ENCODE peak calls at places on chromosomes 16 and 17, in six cellular contexts. One of them, this sample, is unnamed.

GRCh38 chr16:81570189-81570846 is 125.7 kb downstream of the CMIP start:
- DNase-seq in right lobe of liver: no peak
- DNase-seq in HT1080: no peak
- DNase-seq in GDM1: no peak
- DNase-seq in left ventricle myocardium inferior: no peak
- DNase-seq in WTC11: no peak
- DNase-seq in this sample: no peak

GRCh38 chr16:1822801-1823200 is 3.8 kb downstream of the HAGH start:
- DNase-seq in right lobe of liver: no peak
- DNase-seq in HT1080: no peak
- DNase-seq in GDM1: no peak
- DNase-seq in left ventricle myocardium inferior: no peak
- DNase-seq in WTC11: no peak
- DNase-seq in this sample: no peak

GRCh38 chr17:2204393-2204792 is 99.2 kb downstream of the SMG6 start:
- DNase-seq in right lobe of liver: no peak
- DNase-seq in HT1080: no peak
- DNase-seq in GDM1: no peak
- DNase-seq in left ventricle myocardium inferior: no peak
- DNase-seq in WTC11: no peak
- DNase-seq in this sample: no peak

GRCh38 chr16:19688396-19689024 is 29.5 kb downstream of the KNOP1 start:
- DNase-seq in right lobe of liver: peak
- DNase-seq in HT1080: no peak
- DNase-seq in GDM1: no peak
- DNase-seq in left ventricle myocardium inferior: no peak
- DNase-seq in WTC11: no peak
- DNase-seq in this sample: no peak

GRCh38 chr16:17369441-17369951 is 101.3 kb downstream of the XYLT1 start:
- DNase-seq in right lobe of liver: peak
- DNase-seq in HT1080: no peak
- DNase-seq in GDM1: peak
- DNase-seq in left ventricle myocardium inferior: peak
- DNase-seq in WTC11: no peak
- DNase-seq in this sample: no peak

GRCh38 chr16:72291121-72291520 is 119.2 kb upstream of the PMFBP1 start:
- DNase-seq in right lobe of liver: no peak
- DNase-seq in HT1080: no peak
- DNase-seq in GDM1: no peak
- DNase-seq in left ventricle myocardium inferior: no peak
- DNase-seq in WTC11: no peak
- DNase-seq in this sample: no peak

GRCh38 chr17:44827863-44828262 is 2.2 kb downstream of the GJC1 start:
- DNase-seq in right lobe of liver: no peak
- DNase-seq in HT1080: peak
- DNase-seq in GDM1: no peak
- DNase-seq in left ventricle myocardium inferior: no peak
- DNase-seq in WTC11: no peak
- DNase-seq in this sample: no peak

GRCh38 chr17:65163990-65164495 is 26.9 kb downstream of the RGS9 start:
- DNase-seq in right lobe of liver: no peak
- DNase-seq in HT1080: peak
- DNase-seq in GDM1: no peak
- DNase-seq in left ventricle myocardium inferior: no peak
- DNase-seq in WTC11: no peak
- DNase-seq in this sample: no peak

GRCh38 chr17:20206068-20206467 is 196.9 kb downstream of the SPECC1 start:
- DNase-seq in right lobe of liver: no peak
- DNase-seq in HT1080: no peak
- DNase-seq in GDM1: no peak
- DNase-seq in left ventricle myocardium inferior: no peak
- DNase-seq in WTC11: no peak
- DNase-seq in this sample: peak

GRCh38 chr16:1469693-1470201 is 5.1 kb downstream of the CLCN7 start:
- DNase-seq in right lobe of liver: no peak
- DNase-seq in HT1080: no peak
- DNase-seq in GDM1: no peak
- DNase-seq in left ventricle myocardium inferior: no peak
- DNase-seq in WTC11: no peak
- DNase-seq in this sample: no peak

GRCh38 chr17:40615295-40615988 is 32.2 kb downstream of the SMARCE1 start:
- DNase-seq in right lobe of liver: peak
- DNase-seq in HT1080: peak
- DNase-seq in GDM1: no peak
- DNase-seq in left ventricle myocardium inferior: no peak
- DNase-seq in WTC11: peak
- DNase-seq in this sample: peak

GRCh38 chr17:49939318-49939717 is 29.7 kb upstream of the DLX4 start:
- DNase-seq in right lobe of liver: no peak
- DNase-seq in HT1080: no peak
- DNase-seq in GDM1: no peak
- DNase-seq in left ventricle myocardium inferior: no peak
- DNase-seq in WTC11: no peak
- DNase-seq in this sample: no peak

GRCh38 chr17:65231662-65232335 is 94.6 kb downstream of the RGS9 start:
- DNase-seq in right lobe of liver: no peak
- DNase-seq in HT1080: peak
- DNase-seq in GDM1: peak
- DNase-seq in left ventricle myocardium inferior: no peak
- DNase-seq in WTC11: peak
- DNase-seq in this sample: peak

GRCh38 chr17:74738051-74738996 is 1.3 kb downstream of the RAB37 start:
- DNase-seq in right lobe of liver: peak
- DNase-seq in HT1080: no peak
- DNase-seq in GDM1: peak
- DNase-seq in left ventricle myocardium inferior: peak
- DNase-seq in WTC11: no peak
- DNase-seq in this sample: no peak

GRCh38 chr17:39002991-39003715 is 36.0 kb upstream of the FBXO47 start:
- DNase-seq in right lobe of liver: no peak
- DNase-seq in HT1080: no peak
- DNase-seq in GDM1: no peak
- DNase-seq in left ventricle myocardium inferior: peak
- DNase-seq in WTC11: no peak
- DNase-seq in this sample: peak

GRCh38 chr17:9401434-9401833 is 174.2 kb downstream of the STX8 start:
- DNase-seq in right lobe of liver: no peak
- DNase-seq in HT1080: peak
- DNase-seq in GDM1: no peak
- DNase-seq in left ventricle myocardium inferior: no peak
- DNase-seq in WTC11: no peak
- DNase-seq in this sample: no peak

GRCh38 chr17:2335726-2336214 is 487 bp downstream of the TSR1 start:
- DNase-seq in right lobe of liver: no peak
- DNase-seq in HT1080: peak
- DNase-seq in GDM1: no peak
- DNase-seq in left ventricle myocardium inferior: no peak
- DNase-seq in WTC11: no peak
- DNase-seq in this sample: no peak

This sample was measured in pancreas.